ENCODE peak calls at places on chromosomes 2 and 18, in four cellular contexts. T, Y, I and U are unnamed samples.

GRCh38 chr18:50240083-50240563 is 26.2 kb downstream of the CFAP53 start:
- DNase-seq in Y (peak; percentile 93), I (peak; percentile 4), T (peak; percentile 93), U (peak; percentile 53)

GRCh38 chr2:157691695-157692094 is 63.0 kb upstream of the ACVR1C start:
- DNase-seq in Y (peak; percentile 56), T (no peak), I (peak; percentile 88), U (no peak)

GRCh38 chr2:35163948-35164347 is 1191.6 kb upstream of the CRIM1 start:
- DNase-seq in Y (no peak), T (no peak), I (no peak), U (no peak)

GRCh38 chr2:241577413-241578122 is 19.0 kb downstream of the BOK start:
- DNase-seq in I (no peak), Y (no peak), T (no peak), U (no peak)

GRCh38 chr2:237270556-237270955 is 143.4 kb downstream of the COL6A3 start:
- DNase-seq in Y (no peak), T (no peak), I (no peak), U (no peak)

GRCh38 chr2:200324362-200324761 is 17.9 kb downstream of the SPATS2L start:
- DNase-seq in Y (no peak), I (no peak), T (no peak), U (no peak)

GRCh38 chr18:34710430-34711386 is 610 bp downstream of the DTNA start:
- DNase-seq in T (no peak), Y (peak; percentile 34), I (peak; percentile 17), U (peak; percentile 28)

GRCh38 chr2:27428978-27429541 is 629 bp downstream of the NRBP1 start:
- DNase-seq in Y (peak; percentile 72), I (peak; percentile 78), T (peak; percentile 64), U (peak; percentile 63)

GRCh38 chr2:12498703-12499102 is 218.0 kb upstream of the TRIB2 start:
- DNase-seq in I (peak; percentile 95), Y (peak; percentile 46), T (no peak), U (peak; percentile 81)

GRCh38 chr18:37400832-37401231 is 164.8 kb downstream of the CELF4 start:
- DNase-seq in T (no peak), I (no peak), Y (no peak), U (no peak)

GRCh38 chr2:109287413-109287812 is 158.4 kb downstream of the SH3RF3 start:
- DNase-seq in Y (no peak), T (no peak), I (no peak), U (no peak)